ENCODE peak calls at places on chromosomes 3 and 15, in six cellular contexts. Q is COR-L47; A is NT2/D1; U is skeletal muscle cell; P is activated CD4-positive, alpha-beta T cell treated with anti-CD3 and anti-CD28 coated beads, Interleukin-2, amount 50 U/mL, for 48 hours; Y is endothelial cell of umbilical vein. V is an unnamed sample.

GRCh38 chr15:77476999-77477398 is 56.3 kb downstream of the HMG20A start:
- DNase-seq in Q (no peak), Y (no peak), A (no peak), U (no peak), P (no peak), V (no peak)

GRCh38 chr15:25849431-25849921 is 13.7 kb downstream of the ATP10A start:
- DNase-seq in Y (no peak), P (no peak), Q (peak), A (no peak), U (peak), V (no peak)

GRCh38 chr3:122233109-122233952 is 49.9 kb downstream of the CASR start:
- DNase-seq in Y (no peak), U (no peak), A (no peak), P (peak), Q (no peak), V (no peak)

GRCh38 chr3:71063768-71064287 is 519.7 kb downstream of the FOXP1 start:
- DNase-seq in A (no peak), Q (no peak), Y (no peak), U (no peak), P (peak), V (no peak)

GRCh38 chr15:64209680-64210334 is 47.0 kb upstream of the PPIB start:
- DNase-seq in Q (peak), A (no peak), U (no peak), P (no peak), Y (peak), V (peak)

GRCh38 chr3:8658326-8659212 is 14.0 kb upstream of the SSUH2 start:
- DNase-seq in U (peak), Q (no peak), Y (peak), P (no peak), A (no peak), V (peak)

GRCh38 chr15:83653639-83654378 is at the start of gene ADAMTSL3:
- DNase-seq in Q (no peak), U (peak), Y (no peak), A (peak), P (no peak), V (no peak)

GRCh38 chr3:74079961-74080562 is 455.3 kb upstream of the PDZRN3 start:
- DNase-seq in P (no peak), Y (no peak), U (no peak), A (no peak), Q (no peak), V (no peak)

GRCh38 chr15:65264877-65265430 is 21.7 kb downstream of the PARP16 start:
- DNase-seq in A (no peak), U (no peak), P (no peak), Y (no peak), Q (no peak), V (no peak)

GRCh38 chr15:32844118-32844711 is 126.4 kb downstream of the GREM1 start:
- DNase-seq in U (no peak), A (no peak), P (no peak), Q (peak), Y (peak), V (peak)

GRCh38 chr3:191356586-191357439 is 26.5 kb upstream of the UTS2B start:
- DNase-seq in Q (no peak), Y (peak), U (peak), A (no peak), P (no peak), V (no peak)

GRCh38 chr3:185084883-185085282 is 68.0 kb downstream of the C3orf70 start:
- DNase-seq in Y (no peak), A (no peak), P (no peak), Q (no peak), U (peak), V (no peak)

GRCh38 chr3:183802989-183803388 is 22.4 kb downstream of the MAP6D1 start:
- DNase-seq in Y (no peak), U (no peak), A (no peak), P (no peak), Q (no peak), V (no peak)

GRCh38 chr3:58899159-58899952 is 150.5 kb downstream of the CFAP20DC start:
- DNase-seq in Y (peak), P (peak), A (no peak), U (no peak), Q (no peak), V (no peak)

GRCh38 chr15:31831596-31831995 is 198.7 kb upstream of the CHRNA7 start:
- DNase-seq in U (no peak), Y (no peak), P (no peak), Q (no peak), A (no peak), V (no peak)

GRCh38 chr3:33681667-33682066 is 36.4 kb downstream of the CLASP2 start:
- DNase-seq in Q (no peak), A (no peak), P (no peak), U (no peak), Y (no peak), V (no peak)

GRCh38 chr3:19997502-19997901 is 14.6 kb downstream of the PP2D1 start:
- DNase-seq in A (no peak), Q (no peak), U (no peak), P (no peak), Y (no peak), V (no peak)

GRCh38 chr3:196835081-196835480 is 32.6 kb upstream of the SENP5 start:
- DNase-seq in Q (no peak), A (no peak), P (no peak), Y (no peak), U (no peak), V (peak)

GRCh38 chr15:77033417-77033728 is 37.5 kb downstream of the TSPAN3 start:
- DNase-seq in P (peak), A (no peak), U (no peak), Y (no peak), Q (no peak), V (peak)

GRCh38 chr3:159852821-159853505 is 135.7 kb upstream of the IL12A start:
- DNase-seq in Q (no peak), A (no peak), U (no peak), P (no peak), Y (peak), V (no peak)

GRCh38 chr15:46518381-46518780 is 883.6 kb downstream of the SQOR start:
- DNase-seq in U (no peak), P (no peak), A (no peak), Q (no peak), Y (no peak), V (no peak)

GRCh38 chr15:57570994-57571393 is 20.7 kb upstream of the MYZAP start:
- DNase-seq in Y (peak), P (no peak), Q (no peak), U (no peak), A (no peak), V (no peak)

GRCh38 chr3:193879864-193880242 is 256.1 kb upstream of the HES1 start:
- DNase-seq in U (no peak), P (no peak), A (no peak), Y (no peak), Q (no peak), V (no peak)

GRCh38 chr3:48564667-48565066 is 1.1 kb upstream of the UCN2 start:
- DNase-seq in Q (no peak), Y (no peak), A (no peak), U (no peak), P (no peak), V (no peak)

GRCh38 chr3:162390891-162391290 is 894.3 kb downstream of the OTOL1 start:
- DNase-seq in A (no peak), Q (no peak), U (peak), P (no peak), Y (no peak), V (no peak)

GRCh38 chr3:106728315-106728821 is 648.9 kb upstream of the CCDC54 start:
- DNase-seq in Y (peak), A (no peak), Q (no peak), P (no peak), U (peak), V (no peak)

GRCh38 chr3:27630892-27631291 is 91.2 kb downstream of the EOMES start:
- DNase-seq in A (no peak), Y (no peak), Q (no peak), P (no peak), U (no peak), V (no peak)

GRCh38 chr3:64600246-64600645 is 87.6 kb downstream of the ADAMTS9 start:
- DNase-seq in Q (no peak), Y (no peak), U (no peak), P (no peak), A (no peak), V (no peak)